ENCODE peak calls at places on chromosomes 12 and 14, in ten cellular contexts. One of them, this sample, is unnamed.

GRCh38 chr12:106281056-106281782 is 21.3 kb upstream of the TCP11L2 start:
- DNase-seq in heart left ventricle: no peak
- DNase-seq in naive thymus-derived CD4-positive, alpha-beta T cell: no peak
- DNase-seq in IMR-90: no peak
- DNase-seq in cardiac muscle cell: no peak
- DNase-seq in tibial artery: no peak
- DNase-seq in uterus: no peak
- DNase-seq in HepG2: no peak
- DNase-seq in effector memory CD4-positive, alpha-beta T cell: no peak
- DNase-seq in heart right ventricle: no peak
- DNase-seq in this sample: no peak

GRCh38 chr14:75871181-75871880 is 110.5 kb downstream of the TGFB3 start:
- DNase-seq in heart right ventricle: no peak
- DNase-seq in uterus: no peak
- DNase-seq in naive thymus-derived CD4-positive, alpha-beta T cell: no peak
- DNase-seq in tibial artery: no peak
- DNase-seq in effector memory CD4-positive, alpha-beta T cell: no peak
- DNase-seq in IMR-90: peak; percentile 58
- DNase-seq in cardiac muscle cell: peak; percentile 76
- DNase-seq in heart left ventricle: no peak
- DNase-seq in HepG2: no peak
- DNase-seq in this sample: no peak

GRCh38 chr14:63941023-63941422 is 88.2 kb downstream of the SYNE2 start:
- DNase-seq in uterus: no peak
- DNase-seq in IMR-90: no peak
- DNase-seq in tibial artery: no peak
- DNase-seq in naive thymus-derived CD4-positive, alpha-beta T cell: no peak
- DNase-seq in effector memory CD4-positive, alpha-beta T cell: no peak
- DNase-seq in heart left ventricle: no peak
- DNase-seq in HepG2: no peak
- DNase-seq in heart right ventricle: no peak
- DNase-seq in cardiac muscle cell: no peak
- DNase-seq in this sample: no peak

GRCh38 chr14:56150018-56150417 is 31.8 kb downstream of the PELI2 start:
- DNase-seq in IMR-90: no peak
- DNase-seq in tibial artery: no peak
- DNase-seq in cardiac muscle cell: no peak
- DNase-seq in heart left ventricle: no peak
- DNase-seq in HepG2: no peak
- DNase-seq in uterus: no peak
- DNase-seq in effector memory CD4-positive, alpha-beta T cell: no peak
- DNase-seq in naive thymus-derived CD4-positive, alpha-beta T cell: no peak
- DNase-seq in heart right ventricle: no peak
- DNase-seq in this sample: no peak

GRCh38 chr12:55908726-55909512 is 18.8 kb downstream of the PYM1 start:
- DNase-seq in HepG2: peak; percentile 90
- DNase-seq in cardiac muscle cell: peak; percentile 55
- DNase-seq in effector memory CD4-positive, alpha-beta T cell: no peak
- DNase-seq in uterus: no peak
- DNase-seq in heart right ventricle: no peak
- DNase-seq in tibial artery: no peak
- DNase-seq in IMR-90: peak; percentile 51
- DNase-seq in naive thymus-derived CD4-positive, alpha-beta T cell: no peak
- DNase-seq in heart left ventricle: no peak
- DNase-seq in this sample: no peak

GRCh38 chr14:92959189-92959531 is 36.2 kb downstream of the CHGA start:
- DNase-seq in IMR-90: no peak
- DNase-seq in HepG2: no peak
- DNase-seq in uterus: no peak
- DNase-seq in tibial artery: no peak
- DNase-seq in cardiac muscle cell: no peak
- DNase-seq in naive thymus-derived CD4-positive, alpha-beta T cell: no peak
- DNase-seq in heart right ventricle: peak; percentile 46
- DNase-seq in effector memory CD4-positive, alpha-beta T cell: no peak
- DNase-seq in heart left ventricle: peak; percentile 65
- DNase-seq in this sample: peak; percentile 26

GRCh38 chr14:73752297-73752992 is 38.3 kb upstream of the PNMA1 start:
- DNase-seq in cardiac muscle cell: peak; percentile 75
- DNase-seq in tibial artery: peak; percentile 66
- DNase-seq in naive thymus-derived CD4-positive, alpha-beta T cell: no peak
- DNase-seq in HepG2: no peak
- DNase-seq in uterus: peak; percentile 66
- DNase-seq in IMR-90: peak; percentile 45
- DNase-seq in effector memory CD4-positive, alpha-beta T cell: peak; percentile 41
- DNase-seq in heart left ventricle: peak; percentile 91
- DNase-seq in heart right ventricle: peak; percentile 77
- DNase-seq in this sample: peak; percentile 90

GRCh38 chr14:65302571-65303184 is 109.9 kb upstream of the FUT8 start:
- DNase-seq in cardiac muscle cell: no peak
- DNase-seq in tibial artery: no peak
- DNase-seq in naive thymus-derived CD4-positive, alpha-beta T cell: peak; percentile 56
- DNase-seq in effector memory CD4-positive, alpha-beta T cell: no peak
- DNase-seq in uterus: no peak
- DNase-seq in heart right ventricle: no peak
- DNase-seq in heart left ventricle: no peak
- DNase-seq in HepG2: no peak
- DNase-seq in IMR-90: no peak
- DNase-seq in this sample: no peak

GRCh38 chr14:63891148-63891964 is 38.6 kb downstream of the SYNE2 start:
- DNase-seq in IMR-90: no peak
- DNase-seq in naive thymus-derived CD4-positive, alpha-beta T cell: no peak
- DNase-seq in heart left ventricle: peak; percentile 55
- DNase-seq in tibial artery: no peak
- DNase-seq in effector memory CD4-positive, alpha-beta T cell: no peak
- DNase-seq in uterus: no peak
- DNase-seq in HepG2: no peak
- DNase-seq in cardiac muscle cell: peak; percentile 48
- DNase-seq in heart right ventricle: peak; percentile 16
- DNase-seq in this sample: no peak

GRCh38 chr12:109827566-109828550 is 5.3 kb downstream of the TRPV4 start:
- DNase-seq in uterus: no peak
- DNase-seq in heart right ventricle: peak; percentile 45
- DNase-seq in naive thymus-derived CD4-positive, alpha-beta T cell: no peak
- DNase-seq in effector memory CD4-positive, alpha-beta T cell: no peak
- DNase-seq in heart left ventricle: peak; percentile 75
- DNase-seq in cardiac muscle cell: peak; percentile 49
- DNase-seq in HepG2: no peak
- DNase-seq in IMR-90: no peak
- DNase-seq in tibial artery: peak; percentile 63
- DNase-seq in this sample: peak; percentile 79

GRCh38 chr12:119322324-119322723 is 12.2 kb upstream of the CCDC60 start:
- DNase-seq in naive thymus-derived CD4-positive, alpha-beta T cell: no peak
- DNase-seq in heart left ventricle: peak; percentile 30
- DNase-seq in cardiac muscle cell: no peak
- DNase-seq in HepG2: no peak
- DNase-seq in effector memory CD4-positive, alpha-beta T cell: no peak
- DNase-seq in tibial artery: no peak
- DNase-seq in uterus: no peak
- DNase-seq in heart right ventricle: no peak
- DNase-seq in IMR-90: no peak
- DNase-seq in this sample: no peak

GRCh38 chr12:121093487-121093891 is 39.2 kb upstream of the P2RX7 start:
- DNase-seq in IMR-90: no peak
- DNase-seq in HepG2: no peak
- DNase-seq in heart left ventricle: no peak
- DNase-seq in tibial artery: no peak
- DNase-seq in cardiac muscle cell: no peak
- DNase-seq in naive thymus-derived CD4-positive, alpha-beta T cell: no peak
- DNase-seq in effector memory CD4-positive, alpha-beta T cell: no peak
- DNase-seq in heart right ventricle: no peak
- DNase-seq in uterus: no peak
- DNase-seq in this sample: no peak

GRCh38 chr14:88667555-88668273 is 104.9 kb downstream of the ZC3H14 start:
- DNase-seq in IMR-90: peak; percentile 83
- DNase-seq in tibial artery: peak; percentile 37
- DNase-seq in HepG2: peak; percentile 70
- DNase-seq in heart right ventricle: no peak
- DNase-seq in uterus: no peak
- DNase-seq in cardiac muscle cell: peak; percentile 88
- DNase-seq in heart left ventricle: peak; percentile 38
- DNase-seq in naive thymus-derived CD4-positive, alpha-beta T cell: peak; percentile 26
- DNase-seq in effector memory CD4-positive, alpha-beta T cell: peak; percentile 7
- DNase-seq in this sample: no peak

GRCh38 chr12:132451172-132451835 is 38.6 kb upstream of the FBRSL1 start:
- DNase-seq in uterus: no peak
- DNase-seq in effector memory CD4-positive, alpha-beta T cell: no peak
- DNase-seq in heart right ventricle: no peak
- DNase-seq in tibial artery: no peak
- DNase-seq in naive thymus-derived CD4-positive, alpha-beta T cell: no peak
- DNase-seq in IMR-90: no peak
- DNase-seq in HepG2: no peak
- DNase-seq in cardiac muscle cell: no peak
- DNase-seq in heart left ventricle: no peak
- DNase-seq in this sample: no peak

GRCh38 chr12:6074979-6075585 is 49.4 kb downstream of the VWF start:
- DNase-seq in naive thymus-derived CD4-positive, alpha-beta T cell: peak; percentile 43
- DNase-seq in tibial artery: no peak
- DNase-seq in effector memory CD4-positive, alpha-beta T cell: no peak
- DNase-seq in HepG2: no peak
- DNase-seq in heart left ventricle: peak; percentile 51
- DNase-seq in uterus: no peak
- DNase-seq in heart right ventricle: peak; percentile 47
- DNase-seq in cardiac muscle cell: peak; percentile 41
- DNase-seq in IMR-90: no peak
- DNase-seq in this sample: no peak

GRCh38 chr12:52130695-52131094 is 51.2 kb downstream of the SMIM41 start:
- DNase-seq in HepG2: no peak
- DNase-seq in effector memory CD4-positive, alpha-beta T cell: no peak
- DNase-seq in heart right ventricle: no peak
- DNase-seq in cardiac muscle cell: no peak
- DNase-seq in naive thymus-derived CD4-positive, alpha-beta T cell: no peak
- DNase-seq in heart left ventricle: no peak
- DNase-seq in tibial artery: no peak
- DNase-seq in uterus: no peak
- DNase-seq in IMR-90: no peak
- DNase-seq in this sample: peak; percentile 48

GRCh38 chr12:54299515-54300266 is 1.1 kb downstream of the NFE2 start:
- DNase-seq in HepG2: no peak
- DNase-seq in tibial artery: no peak
- DNase-seq in heart left ventricle: no peak
- DNase-seq in cardiac muscle cell: no peak
- DNase-seq in heart right ventricle: no peak
- DNase-seq in IMR-90: no peak
- DNase-seq in naive thymus-derived CD4-positive, alpha-beta T cell: no peak
- DNase-seq in uterus: no peak
- DNase-seq in effector memory CD4-positive, alpha-beta T cell: no peak
- DNase-seq in this sample: no peak
- H3K4me1 ChIP-seq in HepG2: peaks cover 93% of the 10 kb centered on the region
- H3K4me1 ChIP-seq in tibial artery: peaks cover 10% of the 10 kb centered on the region
- H3K4me1 ChIP-seq in heart left ventricle: peaks cover 11% of the 10 kb centered on the region
- H3K4me1 ChIP-seq in cardiac muscle cell: peaks cover 30% of the 10 kb centered on the region
- H3K4me1 ChIP-seq in heart right ventricle: peaks cover 40% of the 10 kb centered on the region
- H3K4me1 ChIP-seq in IMR-90: peaks cover 9% of the 10 kb centered on the region
- H3K4me1 ChIP-seq in naive thymus-derived CD4-positive, alpha-beta T cell: no peaks in the 10 kb centered on the region
- H3K4me1 ChIP-seq in uterus: no peaks in the 10 kb centered on the region
- H3K4me1 ChIP-seq in effector memory CD4-positive, alpha-beta T cell: peaks cover 4% of the 10 kb centered on the region
- H3K4me1 ChIP-seq in this sample: no peaks in the 10 kb centered on the region

DNA sequence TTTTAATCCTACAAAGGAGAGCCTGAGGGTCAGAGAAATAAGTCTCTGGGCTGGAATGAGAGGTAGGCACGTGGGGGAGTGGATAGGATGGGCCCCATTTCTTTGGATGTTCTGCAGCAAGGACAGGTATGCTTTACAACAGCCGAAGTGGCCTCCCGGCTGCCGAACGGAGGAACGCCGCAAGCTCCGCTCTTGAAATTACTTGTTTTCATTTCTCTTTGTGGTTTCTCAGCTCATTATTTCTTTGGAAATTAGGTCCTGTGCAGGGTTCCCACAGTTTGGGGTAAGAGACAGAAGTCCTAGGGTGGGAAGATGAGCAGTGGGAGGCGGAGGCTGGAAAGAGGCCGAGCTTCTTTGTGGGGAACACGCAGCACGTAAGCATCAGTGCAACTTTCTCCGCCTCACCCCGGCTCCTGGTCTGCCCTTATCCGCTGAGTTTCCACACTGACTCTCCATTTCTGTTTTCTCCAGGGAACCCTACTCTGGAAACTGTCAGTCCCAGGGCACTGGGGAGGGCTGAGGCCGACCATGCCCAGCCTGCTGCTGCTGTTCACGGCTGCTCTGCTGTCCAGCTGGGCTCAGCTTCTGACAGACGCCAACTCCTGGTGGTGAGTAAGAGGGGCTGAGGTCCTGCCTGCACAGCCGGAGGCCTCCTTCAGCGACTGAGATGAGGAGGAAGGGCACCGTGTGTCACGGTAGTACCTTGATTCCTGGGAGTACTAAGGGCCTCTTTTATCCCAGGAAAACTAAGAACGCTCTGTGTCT is 2.0 kb downstream of the WNT5B start:
- DNase-seq in HepG2: peak; percentile 24
- DNase-seq in cardiac muscle cell: peak; percentile 47
- DNase-seq in uterus: no peak
- DNase-seq in heart right ventricle: peak; percentile 36
- DNase-seq in heart left ventricle: peak; percentile 56
- DNase-seq in tibial artery: no peak
- DNase-seq in naive thymus-derived CD4-positive, alpha-beta T cell: no peak
- DNase-seq in IMR-90: peak; percentile 77
- DNase-seq in effector memory CD4-positive, alpha-beta T cell: no peak
- DNase-seq in this sample: no peak
- H3K4me3 ChIP-seq in HepG2: no peak overlapping the region
- H3K4me3 ChIP-seq in cardiac muscle cell: peak overlapping the region; percentile 26
- H3K4me3 ChIP-seq in uterus: no peak overlapping the region
- H3K4me3 ChIP-seq in heart right ventricle: peak overlapping the region; percentile 65
- H3K4me3 ChIP-seq in heart left ventricle: peak overlapping the region; percentile 62
- H3K4me3 ChIP-seq in tibial artery: peak overlapping the region; percentile 49
- H3K4me3 ChIP-seq in naive thymus-derived CD4-positive, alpha-beta T cell: peak overlapping the region; percentile 19
- H3K4me3 ChIP-seq in IMR-90: no peak overlapping the region
- H3K4me3 ChIP-seq in effector memory CD4-positive, alpha-beta T cell: peak overlapping the region; percentile 48
- H3K4me3 ChIP-seq in this sample: no peak overlapping the region

GRCh38 chr14:54781080-54781479 is 121.5 kb downstream of the GCH1 start:
- DNase-seq in heart right ventricle: no peak
- DNase-seq in naive thymus-derived CD4-positive, alpha-beta T cell: no peak
- DNase-seq in HepG2: no peak
- DNase-seq in IMR-90: no peak
- DNase-seq in uterus: no peak
- DNase-seq in effector memory CD4-positive, alpha-beta T cell: no peak
- DNase-seq in tibial artery: peak; percentile 9
- DNase-seq in heart left ventricle: no peak
- DNase-seq in cardiac muscle cell: no peak
- DNase-seq in this sample: no peak
- H3K4me1 ChIP-seq in heart right ventricle: peaks cover 50% of the 10 kb centered on the region
- H3K4me1 ChIP-seq in naive thymus-derived CD4-positive, alpha-beta T cell: peaks cover 10% of the 10 kb centered on the region
- H3K4me1 ChIP-seq in HepG2: peaks cover 7% of the 10 kb centered on the region
- H3K4me1 ChIP-seq in IMR-90: peaks cover 27% of the 10 kb centered on the region
- H3K4me1 ChIP-seq in uterus: no peaks in the 10 kb centered on the region
- H3K4me1 ChIP-seq in effector memory CD4-positive, alpha-beta T cell: no peaks in the 10 kb centered on the region
- H3K4me1 ChIP-seq in tibial artery: peaks cover 20% of the 10 kb centered on the region
- H3K4me1 ChIP-seq in heart left ventricle: peaks cover 56% of the 10 kb centered on the region
- H3K4me1 ChIP-seq in cardiac muscle cell: peaks cover 3% of the 10 kb centered on the region
- H3K4me1 ChIP-seq in this sample: no peaks in the 10 kb centered on the region

DNA sequence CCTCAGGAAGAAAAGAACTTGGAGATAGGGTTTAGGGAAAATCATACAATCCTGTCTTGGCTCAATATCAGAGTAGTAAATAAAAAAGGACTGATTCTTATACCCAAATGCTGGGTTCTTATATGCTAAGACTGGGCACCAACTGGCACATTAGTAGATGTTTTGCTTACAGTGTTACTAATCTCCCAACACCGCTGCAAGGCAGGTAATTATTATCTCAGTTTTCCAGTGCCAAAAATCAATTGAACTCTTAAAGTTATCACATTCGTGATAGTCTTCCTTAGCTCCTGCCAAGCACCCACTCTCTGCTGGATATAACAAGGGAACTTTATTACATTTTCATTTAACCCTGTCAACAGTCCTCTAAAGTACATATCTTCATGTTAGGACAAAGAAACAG is 25.0 kb upstream of the HIGD1C start:
- DNase-seq in tibial artery: no peak
- DNase-seq in uterus: no peak
- DNase-seq in effector memory CD4-positive, alpha-beta T cell: no peak
- DNase-seq in HepG2: no peak
- DNase-seq in IMR-90: no peak
- DNase-seq in cardiac muscle cell: no peak
- DNase-seq in heart right ventricle: no peak
- DNase-seq in heart left ventricle: no peak
- DNase-seq in naive thymus-derived CD4-positive, alpha-beta T cell: no peak
- DNase-seq in this sample: no peak
- H3K4me3 ChIP-seq in tibial artery: peak overlapping the region; percentile 76
- H3K4me3 ChIP-seq in uterus: peak overlapping the region; percentile 91
- H3K4me3 ChIP-seq in effector memory CD4-positive, alpha-beta T cell: no peak overlapping the region
- H3K4me3 ChIP-seq in HepG2: peak overlapping the region; percentile 85
- H3K4me3 ChIP-seq in IMR-90: no peak overlapping the region
- H3K4me3 ChIP-seq in cardiac muscle cell: no peak overlapping the region
- H3K4me3 ChIP-seq in heart right ventricle: peak overlapping the region; percentile 72
- H3K4me3 ChIP-seq in heart left ventricle: peak overlapping the region; percentile 81
- H3K4me3 ChIP-seq in naive thymus-derived CD4-positive, alpha-beta T cell: no peak overlapping the region
- H3K4me3 ChIP-seq in this sample: peak overlapping the region; percentile 84